ENCODE peak calls at places on chromosomes 5 and 9, in six cellular contexts. One of them, this sample, is unnamed. For H3K4me1, the result is how much of the 10 kb centered on the place peaks cover.

GRCh38 chr9:124038239-124038638 is 26.7 kb downstream of the LHX2 start:
- DNase-seq in IMR-90: no peak
- DNase-seq in kidney: no peak
- DNase-seq in neuronal stem cell: no peak
- DNase-seq in K562: no peak
- DNase-seq in endodermal cell: no peak
- DNase-seq in this sample: no peak

GRCh38 chr9:134433101-134433500 is 106.8 kb downstream of the RXRA start:
- DNase-seq in endodermal cell: no peak
- DNase-seq in neuronal stem cell: no peak
- DNase-seq in K562: no peak
- DNase-seq in kidney: no peak
- DNase-seq in IMR-90: peak
- DNase-seq in this sample: peak

GRCh38 chr9:130213898-130214761 is 41.9 kb downstream of the NCS1 start:
- DNase-seq in endodermal cell: peak
- DNase-seq in kidney: no peak
- DNase-seq in K562: peak
- DNase-seq in neuronal stem cell: peak
- DNase-seq in IMR-90: peak
- DNase-seq in this sample: no peak

GRCh38 chr5:177116631-177117373 is 16.8 kb upstream of the NSD1 start:
- DNase-seq in kidney: peak
- DNase-seq in endodermal cell: peak
- DNase-seq in neuronal stem cell: peak
- DNase-seq in K562: peak
- DNase-seq in IMR-90: peak
- DNase-seq in this sample: peak

GRCh38 chr5:157511656-157512644 is 51.9 kb downstream of the NIPAL4 start:
- DNase-seq in kidney: peak
- DNase-seq in IMR-90: peak
- DNase-seq in K562: peak
- DNase-seq in endodermal cell: no peak
- DNase-seq in neuronal stem cell: no peak
- DNase-seq in this sample: peak

GRCh38 chr9:98986866-98987653 is 43.4 kb downstream of the COL15A1 start:
- DNase-seq in K562: no peak
- DNase-seq in neuronal stem cell: no peak
- DNase-seq in IMR-90: no peak
- DNase-seq in endodermal cell: peak
- DNase-seq in kidney: no peak
- DNase-seq in this sample: no peak

GRCh38 chr5:91420879-91421278 is 37.8 kb upstream of the ARRDC3 start:
- DNase-seq in K562: no peak
- DNase-seq in IMR-90: no peak
- DNase-seq in kidney: no peak
- DNase-seq in neuronal stem cell: no peak
- DNase-seq in endodermal cell: peak
- DNase-seq in this sample: no peak

GRCh38 chr5:91098581-91098980 is 284.5 kb downstream of the ARRDC3 start:
- DNase-seq in neuronal stem cell: no peak
- DNase-seq in K562: no peak
- DNase-seq in IMR-90: no peak
- DNase-seq in kidney: no peak
- DNase-seq in endodermal cell: no peak
- DNase-seq in this sample: peak

GRCh38 chr5:127963233-127963632 is 120.3 kb upstream of the SLC12A2 start:
- DNase-seq in kidney: no peak
- DNase-seq in IMR-90: no peak
- DNase-seq in neuronal stem cell: no peak
- DNase-seq in K562: peak
- DNase-seq in endodermal cell: no peak
- DNase-seq in this sample: no peak

GRCh38 chr5:181260720-181261319 is at the start of gene TRIM52:
- DNase-seq in K562: peak
- DNase-seq in endodermal cell: peak
- DNase-seq in kidney: peak
- DNase-seq in IMR-90: peak
- DNase-seq in neuronal stem cell: peak
- DNase-seq in this sample: peak

GRCh38 chr9:111294691-111295451 is 35.2 kb downstream of the OR2K2 start:
- DNase-seq in kidney: no peak
- DNase-seq in IMR-90: no peak
- DNase-seq in K562: no peak
- DNase-seq in endodermal cell: no peak
- DNase-seq in neuronal stem cell: no peak
- DNase-seq in this sample: no peak

GRCh38 chr5:36934740-36935356 is 58.3 kb downstream of the NIPBL start:
- DNase-seq in neuronal stem cell: no peak
- DNase-seq in IMR-90: peak
- DNase-seq in kidney: no peak
- DNase-seq in K562: no peak
- DNase-seq in endodermal cell: no peak
- DNase-seq in this sample: no peak

GRCh38 chr5:126814721-126815404 is 37.9 kb downstream of the LMNB1 start:
- DNase-seq in IMR-90: peak
- DNase-seq in neuronal stem cell: no peak
- DNase-seq in kidney: no peak
- DNase-seq in endodermal cell: no peak
- DNase-seq in K562: no peak
- DNase-seq in this sample: peak

GRCh38 chr9:126451316-126451885 is 124.8 kb downstream of the MVB12B start:
- DNase-seq in kidney: no peak
- DNase-seq in IMR-90: no peak
- DNase-seq in neuronal stem cell: no peak
- DNase-seq in endodermal cell: no peak
- DNase-seq in K562: no peak
- DNase-seq in this sample: no peak

GRCh38 chr5:89878140-89878570 is 531.4 kb downstream of the CETN3 start:
- DNase-seq in endodermal cell: no peak
- DNase-seq in K562: peak
- DNase-seq in neuronal stem cell: no peak
- DNase-seq in kidney: no peak
- DNase-seq in IMR-90: peak
- DNase-seq in this sample: peak

GRCh38 chr5:58322453-58322852 is 137.4 kb downstream of the PLK2 start:
- DNase-seq in K562: no peak
- DNase-seq in neuronal stem cell: no peak
- DNase-seq in IMR-90: peak
- DNase-seq in endodermal cell: no peak
- DNase-seq in kidney: no peak
- DNase-seq in this sample: peak

GRCh38 chr5:56506586-56506985 is 273.5 kb upstream of the ANKRD55 start:
- DNase-seq in neuronal stem cell: no peak
- DNase-seq in K562: no peak
- DNase-seq in IMR-90: peak
- DNase-seq in kidney: no peak
- DNase-seq in endodermal cell: no peak
- DNase-seq in this sample: no peak

GRCh38 chr9:105842023-105842644 is 147.8 kb downstream of the TMEM38B start:
- DNase-seq in neuronal stem cell: peak
- DNase-seq in K562: peak
- DNase-seq in endodermal cell: peak
- DNase-seq in kidney: no peak
- DNase-seq in IMR-90: peak
- DNase-seq in this sample: peak

GRCh38 chr5:60541980-60542379 is 158.0 kb downstream of the DEPDC1B start:
- DNase-seq in K562: no peak
- DNase-seq in IMR-90: peak
- DNase-seq in neuronal stem cell: no peak
- DNase-seq in endodermal cell: no peak
- DNase-seq in kidney: no peak
- DNase-seq in this sample: peak

GRCh38 chr5:136055612-136056302 is 27.0 kb downstream of the TGFBI start:
- DNase-seq in K562: no peak
- DNase-seq in neuronal stem cell: no peak
- DNase-seq in kidney: no peak
- DNase-seq in IMR-90: no peak
- DNase-seq in endodermal cell: no peak
- DNase-seq in this sample: no peak

GRCh38 chr9:86589273-86589672 is 235.1 kb upstream of the TUT7 start:
- DNase-seq in K562: peak
- DNase-seq in neuronal stem cell: no peak
- DNase-seq in IMR-90: no peak
- DNase-seq in kidney: no peak
- DNase-seq in endodermal cell: peak
- DNase-seq in this sample: no peak

GRCh38 chr5:138972230-138972629 is 97.1 kb upstream of the LRRTM2 start:
- DNase-seq in K562: no peak
- DNase-seq in kidney: no peak
- DNase-seq in endodermal cell: peak
- DNase-seq in IMR-90: no peak
- DNase-seq in neuronal stem cell: no peak
- DNase-seq in this sample: peak

GRCh38 chr5:56211298-56211865 is 21.7 kb downstream of the ANKRD55 start:
- DNase-seq in kidney: peak
- DNase-seq in K562: no peak
- DNase-seq in neuronal stem cell: peak
- DNase-seq in IMR-90: peak
- DNase-seq in endodermal cell: no peak
- DNase-seq in this sample: peak

GRCh38 chr5:139131881-139132480 is 66.2 kb downstream of the SIL1 start:
- DNase-seq in kidney: no peak
- DNase-seq in K562: no peak
- DNase-seq in neuronal stem cell: no peak
- DNase-seq in IMR-90: peak
- DNase-seq in endodermal cell: no peak
- DNase-seq in this sample: no peak

GRCh38 chr9:133276923-133277322 is 1.9 kb upstream of the ABO start:
- DNase-seq in endodermal cell: no peak
- DNase-seq in kidney: no peak
- DNase-seq in IMR-90: no peak
- DNase-seq in neuronal stem cell: no peak
- DNase-seq in K562: no peak
- DNase-seq in this sample: no peak

GRCh38 chr9:133277467-133277866 is 2.5 kb upstream of the ABO start:
- DNase-seq in kidney: no peak
- DNase-seq in endodermal cell: no peak
- DNase-seq in neuronal stem cell: no peak
- DNase-seq in K562: no peak
- DNase-seq in IMR-90: no peak
- DNase-seq in this sample: no peak

GRCh38 chr9:133276001-133276884 is 1.2 kb upstream of the ABO start:
- DNase-seq in endodermal cell: no peak
- DNase-seq in IMR-90: no peak
- DNase-seq in kidney: no peak
- DNase-seq in neuronal stem cell: no peak
- DNase-seq in K562: no peak
- DNase-seq in this sample: no peak

GRCh38 chr9:133280387-133280786 is 5.4 kb upstream of the ABO start:
- DNase-seq in IMR-90: no peak
- DNase-seq in neuronal stem cell: no peak
- DNase-seq in kidney: no peak
- DNase-seq in K562: no peak
- DNase-seq in endodermal cell: no peak
- DNase-seq in this sample: no peak

DNA sequence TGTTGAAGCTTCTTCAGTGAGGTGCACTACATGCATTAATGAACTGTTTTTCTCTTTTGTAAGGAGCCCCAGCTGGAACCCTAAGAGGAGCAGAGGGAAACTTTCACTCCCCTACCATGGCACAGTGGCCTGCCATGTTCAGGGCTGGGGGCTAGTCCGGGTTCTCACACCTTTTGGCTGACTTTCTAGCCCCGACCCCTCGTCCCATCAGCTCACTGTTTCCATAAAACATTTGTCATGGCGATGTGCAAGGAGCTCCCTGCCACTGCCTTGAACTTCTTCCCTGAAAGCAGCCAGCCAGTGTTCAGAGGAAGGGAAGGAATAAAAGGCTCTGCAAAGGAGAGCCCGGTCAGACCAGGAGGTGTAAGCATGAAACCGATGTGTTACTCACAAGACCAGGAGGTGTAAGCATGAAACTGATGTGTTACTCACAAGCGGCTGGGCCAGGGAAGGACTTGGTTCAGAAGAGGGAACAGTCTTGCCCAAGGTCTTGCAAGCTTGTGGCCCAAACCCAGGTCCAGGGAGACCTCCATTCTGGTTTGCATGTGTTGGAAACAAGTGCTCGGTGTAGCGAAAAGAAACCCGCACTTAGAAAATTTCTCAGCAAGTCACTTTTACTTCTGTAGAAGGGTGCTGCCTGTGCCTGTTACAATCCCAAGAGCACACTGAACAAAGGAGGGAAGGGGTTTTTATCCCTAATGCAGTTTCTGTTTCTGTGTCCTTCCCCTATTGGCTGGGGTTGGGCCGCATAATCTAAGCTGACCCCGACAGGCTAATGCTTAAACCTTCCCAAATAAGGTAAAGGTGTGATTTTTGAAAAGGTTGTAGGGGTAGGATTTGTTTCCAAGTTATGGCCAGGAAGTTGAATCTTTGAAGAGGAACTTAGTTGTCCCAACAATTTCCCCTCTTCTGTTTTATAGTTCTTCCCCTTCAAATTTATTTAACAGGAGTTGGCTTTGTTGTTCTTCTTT is 3.4 kb upstream of the ABO start:
- DNase-seq in endodermal cell: no peak
- DNase-seq in kidney: no peak
- DNase-seq in neuronal stem cell: no peak
- DNase-seq in IMR-90: no peak
- DNase-seq in K562: no peak
- DNase-seq in this sample: no peak
- H3K4me3 ChIP-seq in endodermal cell: no peak
- H3K4me3 ChIP-seq in kidney: no peak
- H3K4me3 ChIP-seq in neuronal stem cell: no peak
- H3K4me3 ChIP-seq in IMR-90: no peak
- H3K4me3 ChIP-seq in K562: peak
- H3K4me3 ChIP-seq in this sample: no peak

GRCh38 chr5:88676637-88677481 is 206.1 kb downstream of the MEF2C start:
- DNase-seq in endodermal cell: no peak
- DNase-seq in IMR-90: no peak
- DNase-seq in K562: no peak
- DNase-seq in kidney: no peak
- DNase-seq in neuronal stem cell: no peak
- DNase-seq in this sample: no peak
- H3K4me1 ChIP-seq in endodermal cell: under half
- H3K4me1 ChIP-seq in IMR-90: under half
- H3K4me1 ChIP-seq in K562: under half
- H3K4me1 ChIP-seq in kidney: under half
- H3K4me1 ChIP-seq in neuronal stem cell: under half
- H3K4me1 ChIP-seq in this sample: under half

GRCh38 chr5:35920890-35921289 is 17.5 kb downstream of the CAPSL start:
- DNase-seq in endodermal cell: peak
- DNase-seq in K562: peak
- DNase-seq in neuronal stem cell: no peak
- DNase-seq in IMR-90: no peak
- DNase-seq in kidney: no peak
- DNase-seq in this sample: no peak
- H3K9ac ChIP-seq in endodermal cell: no peak
- H3K9ac ChIP-seq in K562: no peak
- H3K9ac ChIP-seq in neuronal stem cell: peak
- H3K9ac ChIP-seq in IMR-90: no peak
- H3K9ac ChIP-seq in kidney: no peak
- H3K9ac ChIP-seq in this sample: no peak

DNA sequence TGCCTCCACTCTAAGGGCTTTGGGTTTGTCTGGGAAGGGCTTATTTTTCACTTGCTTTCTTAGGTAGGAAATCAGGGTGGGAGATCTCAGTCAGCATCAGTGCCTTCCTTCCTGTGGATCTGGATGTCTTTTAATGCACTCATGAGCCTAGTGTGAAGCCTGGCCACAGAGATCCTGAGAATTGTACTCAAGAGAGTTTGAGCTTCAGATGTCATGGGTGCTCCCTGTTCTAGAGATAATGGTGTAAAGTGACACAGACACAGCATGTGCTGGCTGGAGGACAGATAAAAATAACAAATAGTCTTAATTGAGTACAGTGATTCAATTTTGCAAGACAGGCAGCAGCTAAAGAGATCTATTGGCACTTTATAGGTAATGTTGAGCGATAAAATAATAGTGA is 408.9 kb upstream of the PIK3R1 start:
- DNase-seq in neuronal stem cell: no peak
- DNase-seq in K562: no peak
- DNase-seq in endodermal cell: no peak
- DNase-seq in kidney: no peak
- DNase-seq in IMR-90: no peak
- DNase-seq in this sample: no peak
- H3K4me3 ChIP-seq in neuronal stem cell: no peak
- H3K4me3 ChIP-seq in K562: no peak
- H3K4me3 ChIP-seq in endodermal cell: no peak
- H3K4me3 ChIP-seq in kidney: no peak
- H3K4me3 ChIP-seq in IMR-90: no peak
- H3K4me3 ChIP-seq in this sample: no peak